ENCODE peak calls at places on chromosomes 5 and 9, in eight cellular contexts. L is posterior cingulate gyrus; W is HT-29; I is lung; M is cardiac fibroblast; A is stimulated activated naive CD8-positive, alpha-beta T cell treated with anti-CD3 and anti-CD28 coated beads, Interleukin-15, Interleukin-2, amounts not matched to agents 100 U/mL and 50 U/mL, for 24 hours; J is left ventricle myocardium inferior; Z is activated CD4-positive, alpha-beta T cell treated with anti-CD3 and anti-CD28 coated beads, Interleukin-2, amount 50 U/mL, for 1 hour. D is an unnamed sample.

GRCh38 chr5:172714491-172715420 is 56.2 kb downstream of the DUSP1 start:
- DNase-seq in J (peak; percentile 82), L (peak; percentile 89), W (peak; percentile 86), A (peak; percentile 75), Z (peak; percentile 70), I (peak; percentile 79), M (peak; percentile 89), D (peak; percentile 86)

GRCh38 chr9:115035872-115036612 is 81.9 kb downstream of the TNC start:
- DNase-seq in A (peak; percentile 57), I (no peak), W (no peak), Z (no peak), M (peak; percentile 36), J (no peak), L (no peak), D (no peak)

GRCh38 chr5:133130387-133131118 is 78.7 kb downstream of the HSPA4 start:
- DNase-seq in A (no peak), L (no peak), J (no peak), M (peak; percentile 41), W (peak; percentile 27), I (no peak), Z (no peak), D (no peak)

GRCh38 chr9:128361296-128361980 is 9.7 kb upstream of the URM1 start:
- DNase-seq in A (no peak), Z (no peak), L (no peak), W (no peak), I (no peak), J (no peak), M (no peak), D (no peak)

GRCh38 chr9:136995772-136996308 is 528 bp downstream of the CLIC3 start:
- DNase-seq in M (peak; percentile 48), I (peak; percentile 87), W (peak; percentile 46), J (no peak), A (no peak), Z (no peak), L (no peak), D (no peak)

GRCh38 chr9:13956107-13956506 is 357.8 kb downstream of the NFIB start:
- DNase-seq in J (no peak), A (no peak), M (no peak), I (no peak), L (no peak), Z (no peak), W (no peak), D (no peak)

GRCh38 chr5:133652951-133653601 is 40.7 kb upstream of the FSTL4 start:
- DNase-seq in W (no peak), A (no peak), M (no peak), I (no peak), L (no peak), Z (no peak), J (no peak), D (no peak)

GRCh38 chr9:130352586-130353285 is 87.2 kb downstream of the HMCN2 start:
- DNase-seq in M (no peak), J (no peak), I (no peak), L (no peak), A (no peak), Z (no peak), W (no peak), D (no peak)

GRCh38 chr5:140372971-140373487 is 13.0 kb downstream of the SLC4A9 start:
- DNase-seq in A (peak; percentile 52), Z (peak; percentile 34), L (peak; percentile 78), I (peak; percentile 81), W (peak; percentile 80), M (peak; percentile 92), J (peak; percentile 73), D (peak; percentile 75)

GRCh38 chr9:37471942-37472679 is 6.9 kb upstream of the ZBTB5 start:
- DNase-seq in A (no peak), Z (no peak), L (no peak), J (no peak), I (no peak), W (peak; percentile 58), M (peak; percentile 90), D (no peak)

D was measured in psoas muscle.